ENCODE peak calls at places on chromosomes 6 and 20, in seven cellular contexts. T, R, M, I, Z, N and S are unnamed samples.

GRCh38 chr20:51427625-51428291 is 114.8 kb downstream of the NFATC2 start:
- DNase-seq in T (no peak), R (no peak), M (no peak), I (no peak), Z (no peak), N (no peak), S (no peak)

GRCh38 chr6:107161521-107161920 is 46.2 kb upstream of the BEND3 start:
- DNase-seq in T (no peak), R (no peak), M (no peak), I (no peak), Z (no peak), N (no peak), S (no peak)

GRCh38 chr20:58649288-58650180 is 1.5 kb upstream of the STX16 start:
- DNase-seq in T (peak), R (no peak), M (no peak), I (no peak), Z (no peak), N (no peak), S (no peak)

GRCh38 chr6:106005013-106005412 is 81.1 kb upstream of the PRDM1 start:
- DNase-seq in T (no peak), R (no peak), M (no peak), I (no peak), Z (peak), N (no peak), S (no peak)

GRCh38 chr6:52640170-52640569 is 30.7 kb upstream of the TMEM14A start:
- DNase-seq in T (no peak), R (no peak), M (no peak), I (no peak), Z (peak), N (no peak), S (peak)

GRCh38 chr20:47610247-47610944 is 108.7 kb downstream of the NCOA3 start:
- DNase-seq in T (no peak), R (peak), M (peak), I (no peak), Z (peak), N (peak), S (peak)

GRCh38 chr20:17622851-17623508 is 53.1 kb downstream of the DSTN start:
- DNase-seq in T (peak), R (no peak), M (no peak), I (peak), Z (no peak), N (no peak), S (no peak)

GRCh38 chr20:62355527-62356142 is 11.5 kb downstream of the LAMA5 start:
- DNase-seq in T (peak), R (no peak), M (peak), I (no peak), Z (no peak), N (no peak), S (peak)

GRCh38 chr6:13827038-13827437 is 12.7 kb upstream of the MCUR1 start:
- DNase-seq in T (no peak), R (no peak), M (no peak), I (no peak), Z (no peak), N (no peak), S (no peak)

GRCh38 chr6:107646176-107646575 is 156.3 kb downstream of the SOBP start:
- DNase-seq in T (no peak), R (no peak), M (no peak), I (no peak), Z (no peak), N (no peak), S (no peak)

GRCh38 chr6:3522561-3523287 is 65.9 kb upstream of the SLC22A23 start:
- DNase-seq in T (no peak), R (no peak), M (peak), I (no peak), Z (peak), N (no peak), S (peak)

GRCh38 chr6:89297695-89298351 is 17.3 kb downstream of the GABRR2 start:
- DNase-seq in T (peak), R (peak), M (peak), I (peak), Z (peak), N (peak), S (peak)

GRCh38 chr6:159894991-159895390 is 4.2 kb downstream of the MAS1 start:
- DNase-seq in T (no peak), R (no peak), M (no peak), I (no peak), Z (no peak), N (no peak), S (no peak)

GRCh38 chr20:25563876-25564275 is 21.5 kb downstream of the NINL start:
- DNase-seq in T (no peak), R (no peak), M (no peak), I (no peak), Z (no peak), N (no peak), S (no peak)

GRCh38 chr6:130075879-130076278 is 57.5 kb downstream of the L3MBTL3 start:
- DNase-seq in T (no peak), R (no peak), M (no peak), I (no peak), Z (peak), N (no peak), S (peak)

GRCh38 chr20:55740076-55740475 is 265.2 kb downstream of the CBLN4 start:
- DNase-seq in T (no peak), R (no peak), M (no peak), I (no peak), Z (no peak), N (no peak), S (no peak)

GRCh38 chr20:53215166-53215565 is 243.0 kb downstream of the TSHZ2 start:
- DNase-seq in T (no peak), R (no peak), M (no peak), I (no peak), Z (no peak), N (no peak), S (no peak)

GRCh38 chr6:33073431-33073871 is at the start of gene HLA-DPA1:
- DNase-seq in T (no peak), R (no peak), M (peak), I (no peak), Z (peak), N (no peak), S (no peak)

GRCh38 chr6:41451039-41451438 is 95.1 kb upstream of the FOXP4 start:
- DNase-seq in T (no peak), R (no peak), M (peak), I (no peak), Z (no peak), N (no peak), S (no peak)

GRCh38 chr6:37033255-37033654 is 27.8 kb downstream of the FGD2 start:
- DNase-seq in T (no peak), R (no peak), M (no peak), I (no peak), Z (peak), N (no peak), S (no peak)

GRCh38 chr20:49187330-49188100 is 619 bp downstream of the STAU1 start:
- DNase-seq in T (peak), R (peak), M (no peak), I (peak), Z (no peak), N (no peak), S (no peak)

GRCh38 chr6:39543117-39543516 is 182.1 kb downstream of the KIF6 start:
- DNase-seq in T (no peak), R (no peak), M (no peak), I (no peak), Z (no peak), N (no peak), S (no peak)

GRCh38 chr6:107846262-107846795 is 22.2 kb upstream of the SCML4 start:
- DNase-seq in T (no peak), R (no peak), M (no peak), I (no peak), Z (no peak), N (no peak), S (no peak)

GRCh38 chr20:19482726-19483125 is 270.3 kb downstream of the SLC24A3 start:
- DNase-seq in T (no peak), R (no peak), M (no peak), I (no peak), Z (no peak), N (no peak), S (no peak)

GRCh38 chr20:49603209-49603627 is 35.3 kb upstream of the PTGIS start:
- DNase-seq in T (no peak), R (no peak), M (peak), I (no peak), Z (peak), N (no peak), S (peak)

GRCh38 chr6:112283621-112284020 is 29.3 kb upstream of the LAMA4 start:
- DNase-seq in T (no peak), R (no peak), M (no peak), I (no peak), Z (no peak), N (no peak), S (no peak)

GRCh38 chr20:33796263-33796906 is 14.8 kb upstream of the CHMP4B start:
- DNase-seq in T (no peak), R (no peak), M (no peak), I (no peak), Z (no peak), N (no peak), S (no peak)

GRCh38 chr20:3819413-3820047 is 817 bp upstream of the AP5S1 start:
- DNase-seq in T (no peak), R (no peak), M (no peak), I (no peak), Z (no peak), N (no peak), S (no peak)

GRCh38 chr20:3820048-3820900 is at the start of gene AP5S1:
- DNase-seq in T (peak), R (peak), M (peak), I (peak), Z (peak), N (peak), S (peak)

GRCh38 chr20:3815703-3816315 is 4.5 kb upstream of the AP5S1 start:
- DNase-seq in T (no peak), R (no peak), M (no peak), I (no peak), Z (no peak), N (no peak), S (no peak)

GRCh38 chr20:3820901-3821727 is 767 bp downstream of the AP5S1 start:
- DNase-seq in T (no peak), R (no peak), M (no peak), I (no peak), Z (no peak), N (no peak), S (no peak)

GRCh38 chr20:3818155-3819151 is 1.9 kb upstream of the AP5S1 start:
- DNase-seq in T (no peak), R (peak), M (peak), I (peak), Z (peak), N (peak), S (peak)
- TF ChIP-seq CTCF in T (peak), R (peak), M (peak), I (peak), Z (peak), N (peak), S (peak)

GRCh38 chr6:30073489-30074240 is 1.9 kb downstream of the RNF39 start:
- DNase-seq in T (no peak), R (no peak), M (no peak), I (no peak), Z (no peak), N (no peak), S (no peak)
- H3K4me3 ChIP-seq in T (peak), R (no peak), M (no peak), I (no peak), Z (no peak), N (no peak), S (no peak)

DNA sequence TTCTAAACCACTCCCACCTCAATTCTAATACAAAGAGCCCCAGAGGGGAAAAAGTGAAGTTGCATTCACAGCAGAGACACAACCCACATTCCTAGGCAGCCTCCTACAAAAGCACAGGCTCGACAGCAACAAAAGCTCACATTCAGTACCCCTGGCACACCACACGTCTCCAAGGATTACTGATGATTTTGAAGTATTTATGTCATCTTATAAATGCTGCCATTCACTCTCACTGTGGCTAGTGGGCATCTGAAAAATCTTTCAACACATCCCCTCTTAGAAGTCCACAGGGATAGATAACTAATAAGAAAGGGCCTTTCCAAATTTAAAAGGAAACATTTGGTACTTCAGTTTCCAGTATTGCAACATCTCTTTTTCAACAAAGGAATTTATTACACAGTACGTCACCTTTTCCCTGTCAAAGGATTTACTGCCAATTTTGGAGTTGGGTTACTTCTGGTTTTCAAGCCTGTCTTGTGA is 146.7 kb downstream of the TASP1 start:
- DNase-seq in T (no peak), R (peak), M (peak), I (no peak), Z (peak), N (no peak), S (peak)
- TF ChIP-seq CTCF in T (no peak), R (no peak), M (no peak), I (no peak), Z (no peak), N (no peak), S (no peak)

DNA sequence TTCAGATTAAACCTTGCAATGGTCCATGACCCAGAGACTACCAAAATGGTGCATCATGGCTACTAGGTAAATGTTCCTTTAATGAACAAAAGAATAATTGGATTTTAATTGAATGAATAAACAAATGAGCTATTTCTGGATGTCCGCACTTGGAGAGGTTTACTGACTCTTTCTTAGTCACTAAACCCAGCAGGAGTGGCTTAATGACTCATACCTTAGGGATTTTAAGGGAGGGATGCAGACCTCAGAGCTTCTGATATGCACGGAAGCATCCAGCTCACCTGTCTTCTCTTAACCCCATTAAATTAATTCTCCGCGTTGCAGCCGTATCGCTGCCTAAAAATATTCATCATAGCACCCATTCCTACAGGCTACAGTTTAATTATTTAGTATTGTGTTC is 970.0 kb upstream of the SLC35B3 start:
- DNase-seq in T (no peak), R (peak), M (peak), I (no peak), Z (peak), N (peak), S (peak)
- H3K4me3 ChIP-seq in T (no peak), R (no peak), M (no peak), I (no peak), Z (no peak), N (no peak), S (no peak)

DNA sequence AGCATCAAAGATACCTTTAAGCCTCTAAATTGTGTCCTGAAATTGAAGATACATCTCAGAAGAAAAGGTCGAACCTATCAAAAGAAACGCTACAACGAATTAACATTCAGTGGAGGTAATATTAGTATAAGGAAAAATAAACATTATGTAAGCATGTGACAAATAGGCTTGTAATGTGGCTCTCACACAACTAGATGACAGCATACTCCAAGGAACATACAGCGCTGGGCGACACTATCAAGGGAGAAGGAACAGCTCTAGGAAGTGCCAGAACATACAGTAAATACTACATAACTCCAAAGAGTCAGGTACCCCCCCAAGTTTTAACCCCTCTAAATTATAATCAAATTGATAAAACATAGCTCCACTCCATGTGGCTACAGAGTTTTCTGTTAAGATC is 103.5 kb downstream of the LAMP5 start:
- DNase-seq in T (no peak), R (peak), M (peak), I (no peak), Z (peak), N (peak), S (peak)
- TF ChIP-seq CTCF in T (peak), R (peak), M (peak), I (no peak), Z (peak), N (peak), S (peak)

GRCh38 chr6:35305117-35305516 is 7.5 kb downstream of the DEF6 start:
- DNase-seq in T (no peak), R (no peak), M (peak), I (no peak), Z (no peak), N (no peak), S (no peak)

GRCh38 chr6:35304299-35304698 is 6.7 kb downstream of the DEF6 start:
- DNase-seq in T (no peak), R (no peak), M (no peak), I (no peak), Z (no peak), N (no peak), S (no peak)

GRCh38 chr6:35300848-35301247 is 3.2 kb downstream of the DEF6 start:
- DNase-seq in T (no peak), R (no peak), M (no peak), I (no peak), Z (no peak), N (no peak), S (no peak)

GRCh38 chr6:35299674-35300073 is 2.1 kb downstream of the DEF6 start:
- DNase-seq in T (no peak), R (no peak), M (no peak), I (no peak), Z (no peak), N (no peak), S (no peak)

GRCh38 chr6:35302604-35303218 is 5.1 kb downstream of the DEF6 start:
- DNase-seq in T (no peak), R (no peak), M (no peak), I (no peak), Z (peak), N (no peak), S (peak)
- H3K4me3 ChIP-seq in T (no peak), R (no peak), M (no peak), I (no peak), Z (no peak), N (no peak), S (no peak)